ENCODE peak calls at places on chromosomes 3 and 15, in four cellular contexts. M, P, E and G are unnamed samples.

GRCh38 chr15:30984542-30984941 is 6.9 kb downstream of the MTMR10 start:
- DNase-seq in M (no peak), P (no peak), E (no peak), G (no peak)

GRCh38 chr15:64770626-64771025 is 4.8 kb downstream of the RBPMS2 start:
- DNase-seq in E (no peak), M (no peak), P (no peak), G (no peak)

GRCh38 chr15:58742424-58743160 is 6.9 kb downstream of the ADAM10 start:
- DNase-seq in M (no peak), P (no peak), E (peak), G (no peak)

GRCh38 chr3:158057666-158058065 is 48.6 kb downstream of the SHOX2 start:
- DNase-seq in M (no peak), P (no peak), E (no peak), G (no peak)

GRCh38 chr15:34335176-34335575 is 2.4 kb downstream of the SLC12A6 start:
- DNase-seq in E (peak), P (no peak), M (no peak), G (no peak)

GRCh38 chr3:15796771-15797599 is 794 bp downstream of the ANKRD28 start:
- DNase-seq in P (no peak), M (peak), E (peak), G (peak)

GRCh38 chr3:63976862-63977180 is 46.5 kb downstream of the PSMD6 start:
- DNase-seq in M (no peak), E (no peak), P (no peak), G (no peak)

GRCh38 chr15:66935688-66936087 is 129.7 kb upstream of the SMAD3 start:
- DNase-seq in E (no peak), M (no peak), P (no peak), G (no peak)

GRCh38 chr3:53225181-53225580 is 30.6 kb downstream of the TKT start:
- DNase-seq in P (no peak), M (no peak), E (no peak), G (no peak)

GRCh38 chr15:71391421-71392047 is 276.3 kb downstream of the THSD4 start:
- DNase-seq in P (no peak), M (peak), E (no peak), G (no peak)

GRCh38 chr3:42991369-42992315 is 12.5 kb downstream of the GASK1A start:
- DNase-seq in E (peak), P (no peak), M (peak), G (no peak)

GRCh38 chr3:154018100-154018696 is 103.0 kb upstream of the ARHGEF26 start:
- DNase-seq in M (peak), E (peak), P (no peak), G (no peak)

GRCh38 chr3:110495201-110495927 is 576.3 kb upstream of the NECTIN3 start:
- DNase-seq in E (no peak), M (no peak), P (no peak), G (no peak)

GRCh38 chr3:41163399-41163798 is 35.9 kb upstream of the CTNNB1 start:
- DNase-seq in M (no peak), P (no peak), E (no peak), G (no peak)

GRCh38 chr15:95470997-95471692 is 859.4 kb upstream of the NR2F2 start:
- DNase-seq in M (no peak), P (no peak), E (peak), G (no peak)

GRCh38 chr15:29568840-29569532 is 253.3 kb downstream of the TJP1 start:
- DNase-seq in E (no peak), M (peak), P (no peak), G (no peak)

GRCh38 chr15:50907866-50908208 is 646 bp upstream of the AP4E1 start:
- DNase-seq in M (peak), E (peak), P (peak), G (peak)

GRCh38 chr3:59254433-59254832 is 204.6 kb upstream of the CFAP20DC start:
- DNase-seq in E (no peak), P (no peak), M (no peak), G (no peak)

GRCh38 chr3:108153451-108153981 is 62.7 kb upstream of the CD47 start:
- DNase-seq in M (peak), E (peak), P (peak), G (peak)

DNA sequence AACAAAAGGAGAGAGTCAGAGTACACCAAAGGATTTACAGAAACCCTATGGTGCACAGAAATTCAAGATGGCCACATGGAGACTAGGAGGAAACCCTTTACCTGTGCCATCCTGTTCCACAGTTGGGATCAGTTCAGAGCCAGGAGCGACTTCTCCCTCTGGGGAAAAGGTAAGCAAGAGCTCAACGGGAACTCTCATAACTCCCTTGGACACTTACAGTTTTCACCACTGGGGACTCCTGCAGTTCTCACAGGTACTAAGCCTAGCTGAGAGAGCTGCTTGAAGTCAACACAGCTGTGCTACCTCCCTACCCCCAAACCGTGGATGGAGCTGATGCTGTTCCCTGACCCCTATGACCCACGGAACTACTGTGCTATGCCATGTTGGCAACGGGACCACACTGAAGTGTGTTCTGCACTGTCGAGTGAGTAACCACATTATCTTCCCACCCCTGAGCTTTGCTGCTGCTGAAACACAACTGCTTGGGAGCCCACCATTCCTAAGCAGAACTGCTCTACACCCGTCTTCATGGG is 606.8 kb downstream of the GBE1 start:
- DNase-seq in M (no peak), P (no peak), E (no peak), G (no peak)
- TF ChIP-seq CTCF in M (no peak), P (no peak), E (no peak), G (no peak)

DNA sequence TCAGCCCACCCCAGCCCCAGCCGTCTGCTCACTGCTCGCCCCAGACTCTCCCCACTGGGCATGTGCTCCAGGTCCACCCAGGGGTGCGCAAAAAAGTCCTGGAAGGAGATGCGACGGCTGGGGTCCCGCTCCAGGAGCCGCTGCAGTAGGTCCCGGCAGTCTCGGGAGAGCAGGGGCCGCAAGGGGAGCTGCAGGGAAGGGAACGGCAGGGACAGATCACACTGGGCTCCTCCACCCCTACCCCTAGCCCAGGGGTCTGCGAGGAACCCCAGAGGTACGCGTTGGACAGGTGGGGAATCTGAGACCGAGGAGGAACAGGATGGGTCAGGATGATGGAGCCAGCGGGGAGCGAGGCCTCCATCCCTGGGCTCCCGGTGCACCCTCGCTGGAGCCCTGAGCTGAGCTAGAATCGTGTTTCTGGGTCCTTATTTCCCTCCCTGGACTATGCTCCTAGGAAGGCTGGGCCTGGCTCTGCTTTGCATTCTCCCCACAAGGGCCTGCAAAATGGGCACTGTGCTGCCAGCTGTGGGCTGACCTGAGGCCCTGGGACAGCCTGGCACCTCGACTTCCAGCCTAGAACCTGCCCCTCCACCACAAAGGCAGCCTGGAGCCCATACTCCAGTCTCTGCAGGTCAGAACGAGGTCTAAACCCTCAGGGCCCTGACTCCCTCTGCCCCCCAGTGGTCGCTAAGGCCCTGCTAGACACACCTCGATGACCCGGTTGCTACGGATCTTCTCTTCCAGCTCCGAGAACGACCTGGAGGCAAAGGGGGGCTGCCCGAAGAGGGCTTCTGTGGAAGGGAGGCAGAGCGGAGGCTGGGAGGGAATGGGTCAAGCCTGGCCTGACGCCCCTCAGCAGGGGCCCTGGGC is 3.2 kb downstream of the ULK3 start:
- DNase-seq in E (no peak), M (no peak), P (no peak), G (no peak)
- TF ChIP-seq CTCF in E (no peak), M (peak), P (no peak), G (peak)

DNA sequence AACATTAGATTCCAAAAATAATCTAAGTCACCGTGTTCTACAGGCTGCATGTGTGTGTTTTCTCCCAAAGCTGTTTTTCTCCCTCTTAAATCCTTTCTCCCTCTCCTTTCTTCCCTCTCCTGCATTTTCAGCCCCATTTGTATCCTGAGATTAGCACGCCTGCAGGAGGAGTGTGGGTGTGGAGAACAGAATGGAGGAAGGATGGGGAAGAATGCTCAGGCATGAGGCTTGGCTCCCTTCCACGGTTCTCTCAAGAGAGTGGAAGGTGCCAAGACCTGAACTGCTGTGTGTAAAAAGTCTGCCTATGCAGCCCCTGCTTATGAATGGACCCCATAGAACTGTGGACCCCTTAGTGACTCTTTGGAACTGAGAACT is 285.6 kb upstream of the ROPN1 start:
- DNase-seq in E (peak), M (no peak), P (no peak), G (no peak)
- TF ChIP-seq CTCF in E (peak), M (no peak), P (no peak), G (no peak)

GRCh38 chr15:88848203-88848602 is 45.0 kb downstream of the ACAN start:
- DNase-seq in M (no peak), P (no peak), E (no peak), G (no peak)
- TF ChIP-seq CTCF in M (no peak), P (no peak), E (no peak), G (no peak)

DNA sequence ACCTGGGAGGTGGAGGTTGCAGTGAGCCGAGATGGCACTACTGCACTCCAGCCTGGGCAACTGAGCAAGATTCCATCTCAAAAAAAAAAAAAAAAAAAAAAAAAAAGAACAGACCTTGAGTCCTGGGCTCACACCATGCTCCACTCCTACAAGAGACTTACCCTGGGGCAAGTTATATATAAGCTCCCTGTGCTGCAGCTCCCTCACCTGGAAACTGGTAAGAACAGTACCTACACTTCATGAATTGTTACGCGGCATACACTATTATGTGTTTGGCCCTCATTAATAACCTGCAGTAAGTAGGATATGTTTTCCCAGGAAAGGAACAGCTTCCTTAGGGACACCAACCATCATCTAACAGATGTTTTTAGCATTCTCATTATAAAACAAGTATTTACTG is 119.6 kb downstream of the FMN1 start:
- DNase-seq in P (no peak), M (no peak), E (no peak), G (no peak)
- TF ChIP-seq CTCF in P (no peak), M (no peak), E (no peak), G (no peak)

DNA sequence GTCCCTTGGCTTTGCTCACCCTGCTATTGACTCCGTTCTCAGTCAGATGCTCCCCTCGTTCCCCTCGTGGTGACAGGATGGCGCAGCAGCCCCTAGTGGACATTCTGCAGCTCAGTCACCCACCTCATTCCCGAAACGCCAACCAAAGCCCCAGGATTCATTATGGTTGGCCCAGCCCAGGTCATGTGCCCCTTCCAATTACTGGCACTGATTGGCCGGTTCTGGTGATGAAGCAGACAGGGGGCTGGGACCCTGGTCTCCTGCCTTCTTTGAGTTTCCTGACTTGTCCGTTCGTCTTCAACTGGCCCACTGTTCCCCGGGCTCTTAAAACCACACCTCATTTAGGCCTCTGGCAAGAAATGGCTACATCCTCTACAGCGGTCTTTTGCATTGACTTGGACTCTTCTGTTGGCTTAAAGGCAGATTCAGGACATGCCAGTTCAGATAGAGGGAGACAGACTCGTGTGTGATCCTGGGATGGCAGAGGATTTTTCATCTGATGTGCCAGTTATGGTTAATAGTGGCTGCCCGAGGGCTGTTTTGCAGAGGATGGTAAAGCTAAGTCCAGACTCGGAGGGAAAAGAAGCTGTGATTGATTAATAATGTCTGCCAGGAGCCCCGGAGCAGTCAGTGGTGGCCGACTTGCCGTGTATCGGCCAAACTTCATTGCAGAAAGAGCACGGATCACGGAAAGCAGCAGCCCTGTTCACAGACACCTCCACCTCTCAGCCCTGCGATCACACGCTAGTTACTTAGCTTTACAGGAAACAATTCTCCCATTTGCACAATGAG is 37.8 kb downstream of the LSM3 start:
- DNase-seq in E (no peak), M (peak), P (peak), G (no peak)
- TF ChIP-seq CTCF in E (peak), M (peak), P (no peak), G (peak)

DNA sequence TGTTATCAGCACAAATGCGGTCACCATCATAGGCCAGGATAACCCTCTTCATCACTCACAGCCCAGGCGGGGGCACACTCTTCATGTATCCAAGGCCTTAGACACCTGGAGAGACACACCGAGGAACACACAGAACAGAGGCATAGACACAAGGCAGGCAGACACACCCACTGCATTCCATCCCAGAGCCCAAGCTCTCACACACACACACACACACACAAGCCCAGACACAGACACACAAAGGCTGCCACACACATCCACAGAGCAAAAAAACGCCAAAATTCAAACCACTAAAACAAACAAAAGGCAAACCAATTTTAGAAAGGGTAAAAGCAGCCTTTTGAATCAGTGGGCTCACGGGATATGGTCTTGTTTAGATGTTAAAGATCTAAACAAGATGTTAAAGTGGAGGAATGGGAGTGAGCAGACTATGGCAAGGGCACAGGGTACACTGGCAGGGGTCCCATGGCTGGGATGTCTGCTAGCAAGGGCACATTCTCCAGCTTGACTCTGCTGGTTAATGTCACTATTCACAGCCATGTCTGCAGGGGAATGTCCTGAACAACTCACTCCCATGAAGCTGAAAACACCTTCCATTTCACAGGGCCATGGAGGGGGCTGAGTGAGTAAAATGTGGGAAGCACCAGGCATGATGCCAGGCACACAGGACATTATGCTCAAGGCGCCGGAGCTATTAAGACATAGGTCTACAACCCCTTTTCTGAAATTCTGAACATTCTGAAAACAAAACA is 14.9 kb upstream of the CRABP1 start:
- DNase-seq in E (no peak), P (no peak), M (peak), G (peak)
- TF ChIP-seq CTCF in E (no peak), P (no peak), M (no peak), G (no peak)

GRCh38 chr3:177287231-177287630 is 89.9 kb upstream of the TBL1XR1 start:
- DNase-seq in P (no peak), E (no peak), M (no peak), G (no peak)

GRCh38 chr3:177286034-177286433 is 88.8 kb upstream of the TBL1XR1 start:
- DNase-seq in P (no peak), M (no peak), E (no peak), G (no peak)

GRCh38 chr3:177282028-177282655 is 84.9 kb upstream of the TBL1XR1 start:
- DNase-seq in M (no peak), P (no peak), E (no peak), G (no peak)

GRCh38 chr3:177283983-177284382 is 86.7 kb upstream of the TBL1XR1 start:
- DNase-seq in M (no peak), E (no peak), P (no peak), G (no peak)

GRCh38 chr3:177284383-177284881 is 87.2 kb upstream of the TBL1XR1 start:
- DNase-seq in P (no peak), M (peak), E (peak), G (no peak)
- TF ChIP-seq CTCF in P (no peak), M (no peak), E (no peak), G (no peak)

DNA sequence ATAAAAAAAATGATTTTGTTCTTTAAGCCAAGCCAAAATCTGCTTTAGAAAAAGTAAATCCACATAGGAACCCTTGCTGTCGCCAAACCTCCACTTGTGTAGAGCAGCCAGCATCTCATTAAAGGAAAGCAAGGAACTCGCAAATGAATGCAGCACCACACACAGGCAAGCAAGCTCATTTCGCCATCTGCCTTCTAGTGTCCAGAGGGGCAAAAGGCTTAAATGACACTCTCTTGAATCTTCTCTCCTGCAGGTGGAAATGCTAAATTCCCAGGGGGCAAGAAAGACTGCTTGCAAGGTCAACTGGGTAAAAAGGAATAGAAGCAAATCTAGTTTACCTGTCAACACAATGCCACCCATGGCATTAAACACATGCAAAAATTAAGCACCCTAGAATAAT is 2.4 kb downstream of the MB21D2 start:
- DNase-seq in E (peak), P (no peak), M (peak), G (peak)
- TF ChIP-seq CTCF in E (peak), P (no peak), M (peak), G (peak)